ENCODE peak calls at places on chromosome 16, in nine cellular contexts. V, E, X, G, L, C, R, D and S are unnamed samples.

GRCh38 chr16:26365555-26365954 is 673.8 kb downstream of the HS3ST4 start:
- DNase-seq in D (no peak), X (no peak), V (no peak), R (no peak), E (no peak), C (no peak), G (no peak), L (no peak), S (no peak)

GRCh38 chr16:117381-118365 is 20.8 kb downstream of the NPRL3 start:
- DNase-seq in R (peak; percentile 94), E (no peak), D (peak; percentile 34), G (no peak), V (peak; percentile 32), X (no peak), L (peak; percentile 73), C (peak; percentile 52), S (peak; percentile 85)

GRCh38 chr16:85350973-85351372 is 238.7 kb upstream of the CIBAR2 start:
- DNase-seq in V (peak; percentile 80), G (peak; percentile 96), L (peak; percentile 98), E (peak; percentile 67), C (peak; percentile 93), D (peak; percentile 98), X (no peak), R (no peak), S (no peak)

GRCh38 chr16:78768226-78768625 is 668.8 kb downstream of the WWOX start:
- DNase-seq in D (no peak), X (no peak), R (no peak), V (no peak), C (no peak), E (peak; percentile 32), G (no peak), L (no peak), S (no peak)

GRCh38 chr16:67406111-67406593 is 10.1 kb downstream of the ZDHHC1 start:
- DNase-seq in G (peak; percentile 93), X (no peak), E (peak; percentile 79), L (no peak), C (no peak), D (no peak), R (no peak), V (no peak), S (no peak)

GRCh38 chr16:10322723-10323527 is 62.9 kb upstream of the ATF7IP2 start:
- DNase-seq in X (no peak), V (no peak), E (no peak), L (no peak), G (no peak), R (no peak), C (no peak), D (no peak), S (peak; percentile 21)

GRCh38 chr16:87815567-87815966 is 49.8 kb upstream of the KLHDC4 start:
- DNase-seq in X (no peak), C (no peak), L (no peak), V (no peak), R (no peak), E (no peak), D (no peak), G (no peak), S (no peak)

GRCh38 chr16:70605284-70605659 is 41.1 kb upstream of the IL34 start:
- DNase-seq in D (no peak), L (no peak), X (no peak), C (no peak), E (no peak), R (no peak), G (no peak), V (no peak), S (no peak)

GRCh38 chr16:17080105-17080504 is 390.7 kb downstream of the XYLT1 start:
- DNase-seq in R (no peak), E (no peak), D (no peak), C (no peak), V (no peak), G (no peak), L (no peak), X (no peak), S (no peak)

GRCh38 chr16:77834600-77834963 is 46.2 kb downstream of the VAT1L start:
- DNase-seq in X (no peak), D (no peak), G (no peak), R (no peak), L (no peak), C (no peak), E (no peak), V (no peak), S (no peak)

GRCh38 chr16:1505073-1505844 is 12.1 kb downstream of the TELO2 start:
- DNase-seq in L (no peak), C (no peak), X (no peak), R (no peak), V (no peak), G (no peak), E (no peak), D (no peak), S (no peak)

GRCh38 chr16:12575288-12575687 is 228.4 kb downstream of the CPPED1 start:
- DNase-seq in L (no peak), D (no peak), G (peak; percentile 36), E (no peak), V (no peak), R (no peak), C (no peak), X (no peak), S (no peak)

GRCh38 chr16:30526823-30527634 is 663 bp upstream of the ZNF768 start:
- DNase-seq in V (peak; percentile 99), G (peak; percentile 99), R (peak; percentile 97), L (peak; percentile 99), E (peak; percentile 99), C (peak; percentile 97), D (peak; percentile 99), X (peak; percentile 98), S (peak; percentile 98)
- TF ChIP-seq POLR2A in V (peak; percentile 68), G (no peak), R (no peak), L (no peak), E (no peak), C (no peak), D (peak; percentile 42), X (peak; percentile 71), S (peak; percentile 91)

GRCh38 chr16:56932588-56933265 is 785 bp downstream of the HERPUD1 start:
- DNase-seq in C (peak; percentile 48), D (peak; percentile 81), X (peak; percentile 95), V (peak; percentile 78), L (peak; percentile 80), E (peak; percentile 64), R (peak; percentile 55), G (peak; percentile 95), S (peak; percentile 79)
- TF ChIP-seq POLR2A in C (peak; percentile 15), D (peak; percentile 71), X (no peak), V (peak; percentile 21), L (no peak), E (peak; percentile 34), R (peak; percentile 41), G (no peak), S (no peak)

GRCh38 chr16:27373312-27373711 is 28.7 kb upstream of the IL21R start:
- DNase-seq in E (no peak), R (no peak), C (no peak), D (no peak), V (no peak), L (no peak), G (peak; percentile 40), X (no peak), S (no peak)

GRCh38 chr16:27378871-27379580 is 22.9 kb upstream of the IL21R start:
- DNase-seq in L (no peak), D (no peak), C (no peak), R (no peak), V (no peak), X (no peak), G (peak; percentile 68), E (no peak), S (no peak)

GRCh38 chr16:27374231-27374793 is 27.7 kb upstream of the IL21R start:
- DNase-seq in X (no peak), V (no peak), C (no peak), R (no peak), G (peak; percentile 70), E (no peak), D (no peak), L (no peak), S (no peak)

GRCh38 chr16:27377666-27378485 is 24.1 kb upstream of the IL21R start:
- DNase-seq in X (no peak), E (no peak), V (no peak), D (no peak), L (no peak), G (peak; percentile 66), C (no peak), R (no peak), S (no peak)

GRCh38 chr16:27374794-27375499 is 27.0 kb upstream of the IL21R start:
- DNase-seq in L (peak; percentile 33), G (peak; percentile 91), C (peak; percentile 64), E (peak; percentile 69), X (no peak), V (no peak), D (peak; percentile 31), R (peak; percentile 93), S (peak; percentile 56)
- TF ChIP-seq POLR2A in L (no peak), G (no peak), C (no peak), E (no peak), X (no peak), V (no peak), D (no peak), R (no peak), S (no peak)

GRCh38 chr16:31191697-31192428 is 10.7 kb downstream of the PYCARD start:
- DNase-seq in R (no peak), D (no peak), X (no peak), G (no peak), C (no peak), V (no peak), E (no peak), L (no peak), S (no peak)
- TF ChIP-seq POLR2A in R (no peak), D (no peak), X (no peak), G (no peak), C (no peak), V (no peak), E (no peak), L (no peak), S (no peak)

GRCh38 chr16:80654094-80654862 is 113.5 kb downstream of the DYNLRB2 start:
- DNase-seq in R (no peak), X (no peak), V (no peak), G (no peak), E (no peak), L (peak; percentile 34), C (no peak), D (peak; percentile 28), S (no peak)
- TF ChIP-seq POLR2A in R (no peak), X (no peak), V (no peak), G (no peak), E (no peak), L (no peak), C (no peak), D (no peak), S (no peak)

DNA sequence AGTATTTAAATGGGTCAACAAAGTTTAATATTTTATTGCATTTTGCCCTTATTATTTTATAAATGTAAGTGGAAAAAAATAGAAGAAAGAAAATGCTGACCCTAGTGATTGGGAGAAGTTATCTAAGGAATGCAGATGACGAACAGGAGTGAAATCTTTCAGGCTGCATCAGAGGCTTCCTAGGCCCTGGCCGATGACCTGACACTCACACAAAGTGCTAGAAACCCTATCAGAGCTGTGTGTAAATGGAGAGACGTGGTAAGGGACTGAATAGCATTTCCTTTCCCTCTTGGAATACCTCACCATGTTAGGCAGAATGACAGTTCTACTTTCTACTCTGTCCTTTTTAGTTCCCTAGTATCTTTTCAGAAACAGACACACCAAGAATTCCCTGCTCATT is 44.9 kb upstream of the CNEP1R1 start:
- DNase-seq in C (peak; percentile 9), E (no peak), G (no peak), V (no peak), X (no peak), R (no peak), D (no peak), L (no peak), S (no peak)
- TF ChIP-seq POLR2A in C (no peak), E (no peak), G (no peak), V (no peak), X (no peak), R (no peak), D (no peak), L (no peak), S (no peak)